ENCODE peak calls at places on chromosomes 16 and 17, in six cellular contexts. One of them, this sample, is unnamed.

GRCh38 chr17:62898239-62898864 is 67.7 kb upstream of the TANC2 start:
- DNase-seq in RWPE1: no peak
- DNase-seq in BJ: peak
- DNase-seq in foreskin fibroblast: peak
- DNase-seq in lung: no peak
- DNase-seq in heart right ventricle: no peak
- DNase-seq in this sample: no peak

GRCh38 chr17:35314415-35315216 is 58.8 kb downstream of the SLFN11 start:
- DNase-seq in RWPE1: no peak
- DNase-seq in lung: no peak
- DNase-seq in BJ: no peak
- DNase-seq in foreskin fibroblast: no peak
- DNase-seq in heart right ventricle: peak
- DNase-seq in this sample: peak

GRCh38 chr17:13575922-13576419 is 25.8 kb downstream of the HS3ST3A1 start:
- DNase-seq in foreskin fibroblast: no peak
- DNase-seq in BJ: no peak
- DNase-seq in lung: no peak
- DNase-seq in heart right ventricle: no peak
- DNase-seq in RWPE1: no peak
- DNase-seq in this sample: no peak

GRCh38 chr17:39622380-39623006 is 4.3 kb upstream of the PPP1R1B start:
- DNase-seq in RWPE1: no peak
- DNase-seq in BJ: no peak
- DNase-seq in foreskin fibroblast: no peak
- DNase-seq in heart right ventricle: no peak
- DNase-seq in lung: no peak
- DNase-seq in this sample: no peak

GRCh38 chr17:2542456-2542855 is 30.8 kb upstream of the METTL16 start:
- DNase-seq in foreskin fibroblast: no peak
- DNase-seq in RWPE1: no peak
- DNase-seq in lung: no peak
- DNase-seq in BJ: no peak
- DNase-seq in heart right ventricle: no peak
- DNase-seq in this sample: no peak

GRCh38 chr17:62614142-62614541 is 13.3 kb upstream of the MRC2 start:
- DNase-seq in lung: no peak
- DNase-seq in heart right ventricle: no peak
- DNase-seq in RWPE1: no peak
- DNase-seq in foreskin fibroblast: peak
- DNase-seq in BJ: peak
- DNase-seq in this sample: no peak

GRCh38 chr17:58279736-58280479 is 827 bp downstream of the MPO start:
- DNase-seq in heart right ventricle: no peak
- DNase-seq in foreskin fibroblast: no peak
- DNase-seq in lung: no peak
- DNase-seq in RWPE1: no peak
- DNase-seq in BJ: no peak
- DNase-seq in this sample: no peak

GRCh38 chr17:81342062-81342699 is 47.1 kb upstream of the SLC38A10 start:
- DNase-seq in heart right ventricle: no peak
- DNase-seq in foreskin fibroblast: no peak
- DNase-seq in RWPE1: no peak
- DNase-seq in lung: no peak
- DNase-seq in BJ: no peak
- DNase-seq in this sample: peak

GRCh38 chr16:86432691-86433090 is 77.6 kb upstream of the FOXF1 start:
- DNase-seq in foreskin fibroblast: no peak
- DNase-seq in lung: no peak
- DNase-seq in heart right ventricle: no peak
- DNase-seq in RWPE1: no peak
- DNase-seq in BJ: no peak
- DNase-seq in this sample: no peak

GRCh38 chr17:7703584-7704574 is 1.1 kb upstream of the EFNB3 start:
- DNase-seq in foreskin fibroblast: peak
- DNase-seq in lung: no peak
- DNase-seq in BJ: no peak
- DNase-seq in RWPE1: peak
- DNase-seq in heart right ventricle: no peak
- DNase-seq in this sample: no peak

GRCh38 chr17:27319536-27320221 is 25.8 kb downstream of the WSB1 start:
- DNase-seq in RWPE1: no peak
- DNase-seq in lung: peak
- DNase-seq in heart right ventricle: peak
- DNase-seq in foreskin fibroblast: peak
- DNase-seq in BJ: no peak
- DNase-seq in this sample: no peak

GRCh38 chr17:72458301-72458700 is 337.5 kb downstream of the SOX9 start:
- DNase-seq in heart right ventricle: no peak
- DNase-seq in lung: no peak
- DNase-seq in foreskin fibroblast: no peak
- DNase-seq in BJ: no peak
- DNase-seq in RWPE1: no peak
- DNase-seq in this sample: no peak

GRCh38 chr16:56202036-56202435 is 10.7 kb downstream of the GNAO1 start:
- DNase-seq in RWPE1: no peak
- DNase-seq in BJ: no peak
- DNase-seq in lung: no peak
- DNase-seq in heart right ventricle: no peak
- DNase-seq in foreskin fibroblast: no peak
- DNase-seq in this sample: no peak

GRCh38 chr17:54968954-54969400 is 412 bp downstream of the STXBP4 start:
- DNase-seq in foreskin fibroblast: no peak
- DNase-seq in lung: no peak
- DNase-seq in BJ: no peak
- DNase-seq in heart right ventricle: no peak
- DNase-seq in RWPE1: peak
- DNase-seq in this sample: no peak

GRCh38 chr16:24198807-24199533 is 57.2 kb upstream of the CACNG3 start:
- DNase-seq in BJ: no peak
- DNase-seq in heart right ventricle: no peak
- DNase-seq in foreskin fibroblast: no peak
- DNase-seq in RWPE1: no peak
- DNase-seq in lung: no peak
- DNase-seq in this sample: no peak

GRCh38 chr17:78996781-78997201 is 12.8 kb downstream of the CANT1 start:
- DNase-seq in lung: no peak
- DNase-seq in RWPE1: no peak
- DNase-seq in heart right ventricle: no peak
- DNase-seq in foreskin fibroblast: no peak
- DNase-seq in BJ: no peak
- DNase-seq in this sample: no peak

GRCh38 chr17:40016692-40017000 is 1.4 kb downstream of the CSF3 start:
- DNase-seq in RWPE1: no peak
- DNase-seq in heart right ventricle: no peak
- DNase-seq in BJ: no peak
- DNase-seq in lung: no peak
- DNase-seq in foreskin fibroblast: no peak
- DNase-seq in this sample: no peak

GRCh38 chr16:21104124-21104860 is 46.4 kb downstream of the DNAH3 start:
- DNase-seq in BJ: peak
- DNase-seq in lung: no peak
- DNase-seq in heart right ventricle: no peak
- DNase-seq in RWPE1: no peak
- DNase-seq in foreskin fibroblast: peak
- DNase-seq in this sample: no peak

GRCh38 chr16:29842732-29843346 is 20.2 kb downstream of the CDIPT start:
- DNase-seq in lung: no peak
- DNase-seq in heart right ventricle: no peak
- DNase-seq in RWPE1: no peak
- DNase-seq in foreskin fibroblast: no peak
- DNase-seq in BJ: no peak
- DNase-seq in this sample: no peak

GRCh38 chr16:77838597-77839255 is 50.4 kb downstream of the VAT1L start:
- DNase-seq in lung: no peak
- DNase-seq in foreskin fibroblast: no peak
- DNase-seq in heart right ventricle: no peak
- DNase-seq in RWPE1: no peak
- DNase-seq in BJ: no peak
- DNase-seq in this sample: no peak

GRCh38 chr16:85390511-85391174 is 222.5 kb upstream of the GSE1 start:
- DNase-seq in heart right ventricle: peak
- DNase-seq in RWPE1: peak
- DNase-seq in BJ: peak
- DNase-seq in foreskin fibroblast: peak
- DNase-seq in lung: peak
- DNase-seq in this sample: peak

DNA sequence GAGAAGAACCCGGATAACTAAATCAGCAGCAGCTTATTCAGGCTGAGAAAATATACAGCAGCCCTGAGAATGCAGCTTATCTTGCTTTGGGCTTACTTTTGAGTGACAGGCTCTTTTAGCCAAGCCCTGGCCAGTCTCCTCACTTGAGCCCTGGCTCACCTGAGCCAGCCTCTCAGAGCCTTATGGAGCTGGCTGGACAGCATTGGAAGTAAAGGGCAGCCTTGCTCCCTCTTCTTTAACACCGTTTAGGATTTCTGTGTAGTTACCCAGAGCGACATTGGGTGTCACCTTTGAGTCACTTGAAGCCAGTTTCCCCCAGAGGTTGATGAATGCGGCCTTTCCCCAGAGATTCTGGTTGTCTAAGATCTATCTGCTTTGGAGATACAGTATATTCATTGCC is 7.7 kb upstream of the NPIPB2 start:
- DNase-seq in RWPE1: peak
- DNase-seq in foreskin fibroblast: peak
- DNase-seq in BJ: no peak
- DNase-seq in heart right ventricle: no peak
- DNase-seq in lung: peak
- DNase-seq in this sample: no peak
- TF ChIP-seq CTCF in RWPE1: peak
- TF ChIP-seq CTCF in foreskin fibroblast: peak
- TF ChIP-seq CTCF in BJ: peak
- TF ChIP-seq CTCF in heart right ventricle: peak
- TF ChIP-seq CTCF in lung: peak
- TF ChIP-seq CTCF in this sample: peak

GRCh38 chr16:54931757-54932660 is 1.3 kb downstream of the IRX5 start:
- DNase-seq in heart right ventricle: no peak
- DNase-seq in lung: no peak
- DNase-seq in foreskin fibroblast: no peak
- DNase-seq in BJ: no peak
- DNase-seq in RWPE1: no peak
- DNase-seq in this sample: no peak

GRCh38 chr16:54929090-54930033 is 1.3 kb upstream of the IRX5 start:
- DNase-seq in heart right ventricle: peak
- DNase-seq in foreskin fibroblast: peak
- DNase-seq in BJ: peak
- DNase-seq in lung: peak
- DNase-seq in RWPE1: peak
- DNase-seq in this sample: peak

GRCh38 chr16:54928421-54929089 is 2.1 kb upstream of the IRX5 start:
- DNase-seq in BJ: no peak
- DNase-seq in heart right ventricle: peak
- DNase-seq in lung: peak
- DNase-seq in foreskin fibroblast: peak
- DNase-seq in RWPE1: peak
- DNase-seq in this sample: no peak

GRCh38 chr16:54931041-54931756 is 534 bp downstream of the IRX5 start:
- DNase-seq in lung: no peak
- DNase-seq in heart right ventricle: peak
- DNase-seq in foreskin fibroblast: no peak
- DNase-seq in BJ: no peak
- DNase-seq in RWPE1: no peak
- DNase-seq in this sample: no peak

DNA sequence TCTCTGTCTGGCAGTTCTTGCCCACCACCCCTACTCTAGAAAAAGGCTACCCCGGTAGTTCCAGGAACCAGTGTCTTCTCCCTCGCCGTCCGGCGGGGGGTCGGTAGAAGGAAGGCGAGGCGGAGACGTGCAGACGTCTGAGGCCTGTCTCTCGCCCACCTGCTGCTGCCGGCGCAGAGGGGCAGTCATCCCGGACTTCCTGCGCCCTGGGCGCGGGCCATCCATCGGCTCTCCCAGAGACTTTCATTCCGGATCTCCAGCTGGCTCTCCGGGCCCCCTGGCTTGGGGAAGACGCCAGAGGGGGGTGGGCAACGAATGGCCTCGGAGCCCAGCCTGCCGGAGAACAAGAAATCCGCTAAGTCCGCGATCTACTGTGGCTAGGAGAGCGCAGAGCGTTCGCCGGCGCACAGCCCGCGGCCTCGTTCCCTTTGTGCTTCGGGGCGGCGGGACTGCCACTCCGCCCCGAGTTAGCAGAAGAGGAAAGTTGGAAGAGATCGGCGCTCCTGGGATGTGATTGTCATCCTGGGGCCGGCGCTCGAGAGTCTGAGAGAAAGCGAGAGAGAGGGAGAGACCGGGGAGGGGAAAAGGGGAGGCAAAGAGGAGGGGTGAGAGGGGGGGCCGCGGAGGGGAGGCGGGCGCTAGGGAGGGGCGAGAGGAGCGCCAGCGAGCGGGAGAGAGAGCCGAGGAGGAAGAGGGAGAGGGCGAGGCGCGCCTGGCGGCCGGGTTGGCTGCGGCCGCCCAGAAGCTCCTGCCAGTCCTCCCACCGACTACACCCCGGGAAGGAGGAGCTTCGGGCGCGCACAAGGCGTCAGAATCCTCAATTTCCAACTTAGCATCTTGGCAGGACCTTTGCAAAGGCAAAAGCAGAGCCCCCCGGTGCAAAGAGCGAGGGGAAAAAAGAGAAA is at the start of gene IRX5:
- DNase-seq in foreskin fibroblast: peak
- DNase-seq in BJ: peak
- DNase-seq in RWPE1: peak
- DNase-seq in heart right ventricle: peak
- DNase-seq in lung: peak
- DNase-seq in this sample: peak
- TF ChIP-seq CTCF in foreskin fibroblast: no peak
- TF ChIP-seq CTCF in BJ: peak
- TF ChIP-seq CTCF in RWPE1: peak
- TF ChIP-seq CTCF in heart right ventricle: peak
- TF ChIP-seq CTCF in lung: no peak
- TF ChIP-seq CTCF in this sample: peak

GRCh38 chr16:46828292-46828691 is 2.7 kb downstream of the C16orf87 start:
- DNase-seq in RWPE1: no peak
- DNase-seq in BJ: no peak
- DNase-seq in lung: no peak
- DNase-seq in foreskin fibroblast: no peak
- DNase-seq in heart right ventricle: no peak
- DNase-seq in this sample: no peak
- TF ChIP-seq CTCF in RWPE1: no peak
- TF ChIP-seq CTCF in BJ: no peak
- TF ChIP-seq CTCF in lung: no peak
- TF ChIP-seq CTCF in foreskin fibroblast: no peak
- TF ChIP-seq CTCF in heart right ventricle: no peak
- TF ChIP-seq CTCF in this sample: no peak

DNA sequence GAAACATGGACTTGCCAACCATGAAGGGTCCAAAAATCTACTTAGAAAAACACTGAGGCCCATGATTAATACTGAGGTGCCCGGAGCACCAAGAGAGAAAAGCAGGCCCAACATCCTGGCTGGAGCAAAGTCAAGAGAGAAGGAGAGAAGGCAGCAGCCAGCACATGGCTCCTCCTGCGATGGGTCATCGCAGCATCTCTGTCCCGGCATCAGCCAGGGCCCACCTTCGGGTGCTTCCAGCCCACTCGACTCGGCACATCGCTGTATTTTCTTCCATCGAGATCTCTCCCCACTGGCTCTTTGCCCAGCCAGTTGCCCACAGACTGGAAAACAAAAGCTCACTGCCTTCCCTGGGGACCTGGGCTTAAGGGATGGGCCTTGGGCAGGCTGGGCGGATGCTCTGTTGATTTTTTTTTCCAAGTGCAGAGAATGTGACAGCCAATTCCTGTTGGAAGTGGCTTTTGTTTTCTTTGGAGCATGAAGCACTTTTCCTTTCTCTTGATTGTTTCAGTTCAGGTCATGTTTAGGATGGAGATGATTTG is 58.1 kb downstream of the CYB5B start:
- DNase-seq in lung: peak
- DNase-seq in heart right ventricle: peak
- DNase-seq in RWPE1: no peak
- DNase-seq in BJ: no peak
- DNase-seq in foreskin fibroblast: peak
- DNase-seq in this sample: peak
- TF ChIP-seq CTCF in lung: no peak
- TF ChIP-seq CTCF in heart right ventricle: no peak
- TF ChIP-seq CTCF in RWPE1: no peak
- TF ChIP-seq CTCF in BJ: no peak
- TF ChIP-seq CTCF in foreskin fibroblast: no peak
- TF ChIP-seq CTCF in this sample: no peak